ENCODE peak calls at places on chromosomes 3 and 15, in nine cellular contexts. K is choroid plexus epithelial cell, R is nephron progenitor cell, H is fibroblast of the aortic adventitia, I is heart right ventricle, A is thoracic aorta, M is neural progenitor cell, N is B cell, B is fibroblast of mammary gland. J is an unnamed sample.

GRCh38 chr3:40780801-40781406 is 256.1 kb downstream of the ZNF621 start:
- DNase-seq in B (peak; percentile 69), I (peak; percentile 79), N (no peak), A (peak; percentile 11), M (no peak), R (peak; percentile 46), H (peak; percentile 60), K (peak; percentile 88), J (peak; percentile 88)

GRCh38 chr3:156602424-156602823 is 47.5 kb upstream of the SSR3 start:
- DNase-seq in N (no peak), A (no peak), I (no peak), H (no peak), R (no peak), B (peak; percentile 52), K (peak; percentile 81), M (no peak), J (peak; percentile 56)

GRCh38 chr15:63288778-63289378 is 11.5 kb downstream of the APH1B start:
- DNase-seq in N (peak; percentile 52), R (no peak), A (no peak), M (peak; percentile 53), B (peak; percentile 69), K (peak; percentile 79), I (no peak), H (peak; percentile 84), J (peak; percentile 72)

GRCh38 chr15:68278345-68279217 is 1.0 kb downstream of the FEM1B start:
- DNase-seq in B (peak; percentile 34), N (peak; percentile 19), K (peak; percentile 47), I (peak; percentile 59), M (no peak), A (no peak), R (no peak), H (peak; percentile 47), J (peak; percentile 49)

GRCh38 chr3:130386604-130387263 is 41.3 kb downstream of the COL6A5 start:
- DNase-seq in H (peak; percentile 32), M (no peak), N (no peak), R (no peak), K (peak; percentile 65), A (no peak), I (no peak), B (peak; percentile 29), J (peak; percentile 50)

GRCh38 chr15:70522323-70522966 is 240.9 kb downstream of the UACA start:
- DNase-seq in M (no peak), H (no peak), B (no peak), K (no peak), N (no peak), I (no peak), A (no peak), R (no peak), J (no peak)

GRCh38 chr3:54213910-54214309 is 91.6 kb downstream of the CACNA2D3 start:
- DNase-seq in A (no peak), M (no peak), B (no peak), K (peak; percentile 1), H (no peak), I (no peak), N (no peak), R (no peak), J (no peak)

GRCh38 chr15:39075311-39075710 is 505.6 kb upstream of the THBS1 start:
- DNase-seq in I (no peak), N (no peak), H (peak; percentile 83), K (no peak), A (no peak), R (no peak), M (no peak), B (peak; percentile 25), J (peak; percentile 59)

GRCh38 chr3:65234499-65234898 is 546.7 kb upstream of the ADAMTS9 start:
- DNase-seq in K (no peak), N (no peak), I (no peak), R (no peak), B (no peak), H (no peak), M (no peak), A (no peak), J (no peak)

GRCh38 chr3:43692971-43693370 is 2.2 kb downstream of the ABHD5 start:
- DNase-seq in I (no peak), A (no peak), R (no peak), H (peak; percentile 19), K (no peak), B (no peak), M (no peak), N (no peak), J (no peak)

GRCh38 chr3:33096103-33096868 is 660 bp downstream of the GLB1 start:
- DNase-seq in N (peak; percentile 81), M (peak; percentile 58), B (peak; percentile 33), H (peak; percentile 41), A (no peak), K (peak; percentile 48), R (peak; percentile 29), I (peak; percentile 35), J (peak; percentile 37)

GRCh38 chr15:81222007-81222406 is 25.3 kb downstream of the IL16 start:
- DNase-seq in H (no peak), N (no peak), B (no peak), R (no peak), K (no peak), A (no peak), I (no peak), M (no peak), J (no peak)

GRCh38 chr3:39101022-39101689 is 6.3 kb downstream of the GORASP1 start:
- DNase-seq in R (peak; percentile 38), I (no peak), B (peak; percentile 44), M (peak; percentile 68), N (peak; percentile 67), H (peak; percentile 37), A (no peak), K (peak; percentile 49), J (no peak)

GRCh38 chr3:197029511-197030167 is at the start of gene MELTF:
- DNase-seq in B (peak; percentile 64), A (no peak), N (peak; percentile 81), M (peak; percentile 88), R (peak; percentile 84), H (peak; percentile 64), I (no peak), K (peak; percentile 61), J (peak; percentile 27)

GRCh38 chr3:138440137-138440536 is 5.7 kb downstream of the ESYT3 start:
- DNase-seq in N (no peak), M (no peak), K (no peak), B (no peak), A (no peak), I (peak; percentile 50), H (no peak), R (no peak), J (no peak)

GRCh38 chr3:177596822-177597271 is 399.6 kb upstream of the TBL1XR1 start:
- DNase-seq in K (no peak), H (peak; percentile 80), B (peak; percentile 80), M (no peak), A (no peak), N (no peak), R (no peak), I (no peak), J (no peak)

GRCh38 chr3:11445883-11446282 is 173.7 kb downstream of the ATG7 start:
- DNase-seq in A (no peak), K (peak; percentile 86), H (peak; percentile 87), N (no peak), M (no peak), I (peak; percentile 22), R (no peak), B (peak; percentile 60), J (peak; percentile 64)

GRCh38 chr15:96356494-96357455 is 26.3 kb downstream of the NR2F2 start:
- DNase-seq in M (peak; percentile 88), A (no peak), I (peak; percentile 82), K (peak; percentile 89), R (peak; percentile 96), N (peak; percentile 66), B (peak; percentile 84), H (peak; percentile 86), J (peak; percentile 88)

GRCh38 chr3:17639765-17640164 is 102.7 kb downstream of the TBC1D5 start:
- DNase-seq in H (peak; percentile 94), K (peak; percentile 89), B (peak; percentile 87), A (peak; percentile 21), R (no peak), I (no peak), M (no peak), N (no peak), J (peak; percentile 84)

GRCh38 chr3:100443690-100444089 is 42.4 kb downstream of the LNP1 start:
- DNase-seq in N (no peak), B (no peak), A (no peak), M (no peak), H (no peak), R (no peak), I (no peak), K (no peak), J (no peak)
- TF ChIP-seq CTCF in N (no peak), B (no peak), A (no peak), M (no peak), H (no peak), R (no peak), I (no peak), K (no peak), J (no peak)

GRCh38 chr15:47374222-47374621 is 343.1 kb upstream of the SEMA6D start:
- DNase-seq in M (no peak), N (no peak), A (no peak), R (no peak), K (peak; percentile 59), H (peak; percentile 44), I (no peak), B (peak; percentile 36), J (no peak)
- TF ChIP-seq CTCF in M (no peak), N (no peak), A (no peak), R (no peak), K (peak; percentile 76), H (peak; percentile 55), I (peak; percentile 27), B (peak; percentile 60), J (peak; percentile 41)

GRCh38 chr3:23117856-23118255 is 85.3 kb upstream of the UBE2E2 start:
- DNase-seq in I (no peak), K (no peak), B (no peak), M (no peak), R (no peak), H (no peak), N (no peak), A (no peak), J (no peak)
- TF ChIP-seq CTCF in I (no peak), K (no peak), B (no peak), M (no peak), R (no peak), H (no peak), N (no peak), A (no peak), J (no peak)

GRCh38 chr15:54365001-54365400 is 386.8 kb downstream of the UNC13C start:
- DNase-seq in N (no peak), B (no peak), K (no peak), H (no peak), M (peak; percentile 4), I (no peak), R (no peak), A (no peak), J (no peak)
- TF ChIP-seq CTCF in N (no peak), B (no peak), K (no peak), H (no peak), M (no peak), I (no peak), R (no peak), A (no peak), J (no peak)